ENCODE peak calls at places on chromosome 4, in six cellular contexts. K, T, P, Z, F and R are unnamed samples.

GRCh38 chr4:119314356-119314755 is 7.6 kb downstream of the FABP2 start:
- DNase-seq in T (no peak), Z (peak; percentile 59), P (no peak), K (no peak), F (no peak), R (no peak)

GRCh38 chr4:53962516-53963225 is 101.7 kb downstream of the CHIC2 start:
- DNase-seq in Z (peak; percentile 90), K (no peak), P (no peak), F (no peak), T (no peak), R (no peak)

GRCh38 chr4:159685406-159686092 is 582.7 kb downstream of the RAPGEF2 start:
- DNase-seq in F (no peak), K (no peak), Z (no peak), T (no peak), P (no peak), R (no peak)

GRCh38 chr4:153426207-153426886 is 39.8 kb upstream of the TMEM131L start:
- DNase-seq in P (no peak), Z (peak; percentile 24), K (no peak), T (no peak), F (no peak), R (no peak)

GRCh38 chr4:110484767-110485166 is 8.8 kb downstream of the ENPEP start:
- DNase-seq in F (no peak), Z (peak; percentile 90), P (peak; percentile 31), T (no peak), K (no peak), R (no peak)

GRCh38 chr4:23392860-23393458 is 496.9 kb downstream of the PPARGC1A start:
- DNase-seq in P (no peak), K (no peak), Z (no peak), F (no peak), T (no peak), R (no peak)

GRCh38 chr4:95155759-95156451 is 392.9 kb downstream of the UNC5C start:
- DNase-seq in K (peak; percentile 50), P (no peak), T (no peak), F (no peak), Z (peak; percentile 41), R (no peak)

GRCh38 chr4:66023061-66023460 is 352.8 kb upstream of the EPHA5 start:
- DNase-seq in P (no peak), Z (no peak), T (no peak), K (no peak), F (no peak), R (no peak)

GRCh38 chr4:7202391-7202790 is 10.1 kb downstream of the SORCS2 start:
- DNase-seq in K (no peak), T (no peak), Z (peak; percentile 37), P (no peak), F (no peak), R (no peak)

GRCh38 chr4:126530996-126531585 is 1101.7 kb upstream of the INTU start:
- DNase-seq in K (no peak), Z (peak; percentile 2), T (no peak), P (no peak), F (no peak), R (no peak)

GRCh38 chr4:4640692-4641091 is 98.8 kb upstream of the STX18 start:
- DNase-seq in F (no peak), K (no peak), P (no peak), T (no peak), Z (no peak), R (no peak)

GRCh38 chr4:2799971-2800690 is 7.2 kb downstream of the SH3BP2 start:
- DNase-seq in F (peak; percentile 89), P (no peak), T (peak; percentile 53), Z (no peak), K (no peak), R (no peak)

GRCh38 chr4:66906314-66906713 is 639.0 kb downstream of the CENPC start:
- DNase-seq in P (no peak), K (no peak), F (no peak), Z (no peak), T (no peak), R (no peak)

GRCh38 chr4:61210186-61210939 is 10.2 kb downstream of the ADGRL3 start:
- DNase-seq in F (no peak), P (no peak), Z (no peak), T (no peak), K (no peak), R (no peak)

GRCh38 chr4:14000091-14000814 is 372.7 kb upstream of the BOD1L1 start:
- DNase-seq in K (no peak), Z (peak; percentile 42), P (no peak), F (no peak), T (no peak), R (no peak)

GRCh38 chr4:137541866-137542648 is 9.8 kb upstream of the PCDH18 start:
- DNase-seq in K (no peak), Z (no peak), F (no peak), P (no peak), T (no peak), R (no peak)

GRCh38 chr4:129929052-129929451 is 833.1 kb downstream of the C4orf33 start:
- DNase-seq in T (no peak), Z (no peak), P (no peak), F (no peak), K (peak; percentile 2), R (no peak)

GRCh38 chr4:154559141-154559841 is 3.5 kb upstream of the FGB start:
- DNase-seq in Z (peak; percentile 65), P (no peak), K (peak; percentile 50), F (no peak), T (no peak), R (no peak)

GRCh38 chr4:54230479-54231418 is 1.7 kb downstream of the PDGFRA start:
- DNase-seq in Z (no peak), F (no peak), T (peak; percentile 65), P (peak; percentile 77), K (no peak), R (peak; percentile 53)

GRCh38 chr4:155769092-155769491 is 10.3 kb downstream of the GUCY1B1 start:
- DNase-seq in Z (peak; percentile 73), T (no peak), P (no peak), F (no peak), K (no peak), R (no peak)

GRCh38 chr4:77862478-77863216 is at the start of gene MRPL1:
- DNase-seq in K (peak; percentile 82), F (peak; percentile 94), P (peak; percentile 88), Z (peak; percentile 96), T (peak; percentile 85), R (peak; percentile 90)
- TF ChIP-seq CTCF in K (no peak), F (no peak), P (no peak), Z (no peak), T (no peak), R (peak; percentile 38)

GRCh38 chr4:8269535-8270417 is at the start of gene HTRA3:
- DNase-seq in F (no peak), T (peak; percentile 77), Z (peak; percentile 31), P (peak; percentile 79), K (no peak), R (peak; percentile 45)
- TF ChIP-seq POLR2A in F (no peak), T (peak; percentile 81), Z (peak; percentile 65), P (peak; percentile 72), K (no peak), R (peak; percentile 63)

DNA sequence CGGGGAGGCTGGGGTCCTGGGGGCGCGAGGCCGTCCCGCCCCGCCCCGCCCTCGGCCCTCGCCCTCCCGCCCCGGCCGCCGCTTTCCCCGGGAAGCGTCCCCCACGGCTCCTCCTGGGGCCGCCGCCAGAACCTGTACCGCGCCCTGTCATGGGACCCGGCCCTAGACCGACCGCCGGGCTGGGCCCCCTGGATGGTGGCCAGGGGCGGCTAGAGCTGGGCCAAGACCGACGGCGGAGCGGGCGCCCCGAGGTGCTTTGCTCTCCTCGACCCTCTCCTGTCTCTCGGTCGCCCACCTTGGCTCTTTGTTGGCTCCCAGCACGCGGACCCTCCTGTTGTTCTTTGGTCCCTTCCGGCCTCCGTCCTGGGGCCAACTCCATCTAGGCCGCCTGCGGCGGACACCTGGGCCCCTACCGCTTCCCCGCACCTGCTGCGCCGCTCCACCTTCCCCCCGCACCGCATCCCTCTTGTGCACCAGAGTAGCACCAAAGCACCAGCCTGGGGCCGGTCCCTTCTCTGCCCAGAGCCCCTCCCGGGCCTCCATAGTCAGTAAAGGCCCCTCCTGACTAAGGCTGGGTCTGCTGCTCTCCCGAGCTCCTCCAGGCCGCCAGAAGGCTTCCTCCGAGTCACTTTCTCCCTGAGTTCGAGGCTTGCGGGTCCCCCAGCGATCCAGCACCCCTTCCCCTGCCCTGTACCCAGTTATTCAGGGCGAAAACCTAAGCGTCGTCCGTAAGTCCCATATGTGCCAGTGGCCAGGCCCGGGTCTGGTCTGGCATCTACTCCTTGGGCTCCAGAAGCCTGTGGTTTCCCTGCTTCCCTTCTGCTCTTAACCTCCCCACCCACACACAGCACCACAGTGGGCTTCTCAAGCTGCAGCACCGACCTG is 587 bp downstream of the TACC3 start:
- DNase-seq in T (no peak), F (peak; percentile 80), K (peak; percentile 47), Z (no peak), P (no peak), R (no peak)
- H3K4me1 ChIP-seq in T (peaks cover 8% of the 10 kb centered on the region), F (peaks cover 36% of the 10 kb centered on the region), K (peaks cover 10% of the 10 kb centered on the region), Z (peaks cover 15% of the 10 kb centered on the region), P (no peaks in the 10 kb centered on the region), R (no peaks in the 10 kb centered on the region)

DNA sequence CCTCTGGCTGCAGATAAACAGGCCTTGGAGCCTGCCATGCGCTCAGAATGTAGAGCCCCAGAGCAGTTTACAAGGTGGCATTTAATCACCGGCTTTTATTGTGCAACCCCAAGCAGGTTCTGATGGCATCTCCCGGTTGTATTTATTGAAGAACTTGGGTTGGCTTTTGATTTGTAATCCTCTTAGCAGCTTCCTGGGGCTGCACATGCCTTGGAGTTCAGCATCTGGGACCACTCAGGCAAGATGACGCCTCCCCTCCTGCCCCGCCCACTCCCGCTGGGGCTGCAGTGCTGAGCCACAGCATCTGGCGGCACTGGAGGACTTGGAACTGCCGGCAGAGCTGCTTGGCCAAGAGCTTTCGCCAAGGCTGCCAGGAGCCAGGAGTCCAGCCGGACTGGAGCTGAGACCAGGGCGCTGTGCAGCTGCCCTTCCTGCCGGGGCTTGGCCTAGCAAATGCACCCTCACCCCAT is 5.3 kb downstream of the HTRA3 start:
- DNase-seq in F (no peak), P (peak; percentile 95), Z (peak; percentile 93), T (peak; percentile 96), K (no peak), R (peak; percentile 82)
- TF ChIP-seq CTCF in F (peak; percentile 50), P (peak; percentile 62), Z (peak; percentile 76), T (peak; percentile 30), K (peak; percentile 43), R (no peak)

DNA sequence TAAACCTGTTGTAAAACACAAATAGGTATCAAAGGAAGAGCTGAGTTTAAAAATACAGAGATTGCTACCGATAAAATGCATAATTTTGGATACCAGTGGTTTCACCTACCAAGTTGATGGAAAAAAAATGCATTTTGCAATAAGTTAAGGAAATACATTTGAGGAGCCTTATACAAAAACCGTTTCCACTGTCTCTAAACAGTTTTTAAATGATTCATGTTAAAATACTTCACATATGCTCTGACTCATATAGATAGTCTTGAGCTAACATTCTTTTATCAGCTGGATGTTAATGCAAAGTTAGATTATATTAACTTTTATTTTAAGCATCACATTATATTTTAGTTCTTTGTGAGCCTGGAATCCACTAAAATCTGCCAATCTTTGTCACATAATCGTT is 50.6 kb upstream of the ANKRD17 start:
- DNase-seq in T (no peak), K (no peak), Z (peak; percentile 77), F (no peak), P (no peak), R (no peak)
- TF ChIP-seq POLR2A in T (no peak), K (no peak), Z (no peak), F (no peak), P (no peak), R (no peak)